ENCODE peak calls at places on chromosomes 3 and 15, in five cellular contexts. H is foreskin fibroblast; B is CD8-positive, alpha-beta T cell; L is HFFc6; Z is suprapubic skin. N is an unnamed sample.

GRCh38 chr3:168061332-168061996 is 34.3 kb downstream of the GOLIM4 start:
- DNase-seq in B (no peak), L (no peak), Z (no peak), H (no peak), N (no peak)

GRCh38 chr15:35038655-35039534 is 46.2 kb downstream of the NANOGP8 start:
- DNase-seq in L (peak), Z (no peak), B (no peak), H (peak), N (peak)

GRCh38 chr15:80970658-80971057 is 19.0 kb downstream of the MESD start:
- DNase-seq in B (no peak), L (no peak), H (no peak), Z (no peak), N (no peak)

GRCh38 chr3:105367406-105368213 is 901 bp downstream of the ALCAM start:
- DNase-seq in B (peak), Z (peak), H (peak), L (peak), N (peak)

GRCh38 chr3:113906568-113907140 is 41.2 kb upstream of the ZDHHC23 start:
- DNase-seq in Z (no peak), L (no peak), B (no peak), H (no peak), N (no peak)

GRCh38 chr15:75727851-75728715 is 15.4 kb upstream of the CSPG4 start:
- DNase-seq in L (no peak), Z (no peak), B (peak), H (peak), N (no peak)

GRCh38 chr3:79041621-79042020 is 726.2 kb downstream of the ROBO1 start:
- DNase-seq in L (no peak), B (no peak), H (no peak), Z (no peak), N (no peak)

GRCh38 chr3:119380697-119381096 is 82.7 kb downstream of the TMEM39A start:
- DNase-seq in Z (no peak), H (no peak), B (no peak), L (no peak), N (no peak)

GRCh38 chr3:115380883-115381572 is 233.9 kb upstream of the ZBTB20 start:
- DNase-seq in H (no peak), Z (no peak), B (no peak), L (no peak), N (no peak)

GRCh38 chr3:195802795-195803194 is 8.9 kb downstream of the MUC4 start:
- DNase-seq in H (no peak), B (no peak), L (no peak), Z (no peak), N (no peak)

GRCh38 chr15:68208641-68209240 is 3.6 kb upstream of the CALML4 start:
- DNase-seq in H (no peak), Z (no peak), B (no peak), L (no peak), N (no peak)

GRCh38 chr15:68206711-68207151 is 1.6 kb upstream of the CALML4 start:
- DNase-seq in B (no peak), L (no peak), H (no peak), Z (no peak), N (no peak)

GRCh38 chr15:68205949-68206539 is 912 bp upstream of the CALML4 start:
- DNase-seq in B (no peak), L (no peak), Z (no peak), H (no peak), N (peak)

GRCh38 chr15:68208136-68208535 is 3.0 kb upstream of the CALML4 start:
- DNase-seq in B (no peak), L (no peak), Z (no peak), H (no peak), N (no peak)

GRCh38 chr15:68207176-68207935 is 2.2 kb upstream of the CALML4 start:
- DNase-seq in B (no peak), L (no peak), Z (no peak), H (no peak), N (no peak)
- TF ChIP-seq CTCF in B (no peak), L (no peak), Z (no peak), H (no peak), N (no peak)

DNA sequence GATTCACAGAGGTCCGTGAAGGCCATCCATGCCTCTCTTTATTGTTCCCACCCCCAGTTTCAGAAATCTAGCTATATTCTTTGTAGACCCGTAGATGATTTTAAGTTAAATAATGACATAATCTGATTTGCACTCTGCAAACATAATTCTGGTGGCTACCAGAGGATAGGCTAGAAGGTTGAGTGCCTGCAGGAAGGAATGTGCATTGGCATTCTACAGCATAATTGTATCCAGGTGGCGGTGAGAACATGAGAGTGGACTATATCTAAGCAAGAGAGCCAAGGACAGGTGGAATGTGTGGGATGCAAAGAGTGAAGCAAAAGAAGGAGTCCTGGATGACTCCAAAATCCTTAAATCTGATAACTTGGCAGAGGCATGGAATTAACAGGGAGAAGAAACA is 298.5 kb upstream of the MME start:
- DNase-seq in Z (no peak), B (no peak), H (no peak), L (no peak), N (no peak)
- TF ChIP-seq CTCF in Z (no peak), B (no peak), H (no peak), L (no peak), N (no peak)

DNA sequence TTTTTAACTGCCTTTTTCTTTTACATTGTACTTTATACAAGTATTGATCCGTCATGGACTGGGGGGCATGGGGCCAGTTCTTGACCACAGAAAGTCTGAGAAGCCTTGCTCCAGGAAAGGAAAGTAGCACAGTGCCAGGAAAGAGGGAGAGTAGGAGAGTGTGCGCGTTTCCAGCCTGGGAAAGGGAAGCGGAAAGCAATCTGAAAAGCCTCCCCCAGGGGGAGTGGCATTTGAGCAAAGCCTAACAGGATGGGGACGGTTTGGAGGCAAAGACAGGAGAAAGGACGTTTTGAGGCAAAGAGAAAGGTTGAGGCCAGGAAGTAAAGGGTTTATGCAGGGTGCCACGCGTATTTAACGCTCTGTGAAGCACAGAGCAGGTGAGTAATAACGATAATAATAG is 116.9 kb downstream of the RORA start:
- DNase-seq in B (no peak), L (no peak), Z (no peak), H (no peak), N (no peak)
- TF ChIP-seq CTCF in B (no peak), L (no peak), Z (no peak), H (no peak), N (no peak)

GRCh38 chr3:109731639-109732473 is 394.5 kb upstream of the DPPA4 start:
- DNase-seq in Z (no peak), H (peak), B (peak), L (peak), N (peak)
- TF ChIP-seq CTCF in Z (peak), H (peak), B (peak), L (peak), N (peak)

GRCh38 chr15:49606594-49606993 is 14.0 kb downstream of the FAM227B start:
- DNase-seq in L (no peak), B (no peak), Z (no peak), H (no peak), N (no peak)
- TF ChIP-seq CTCF in L (peak), B (no peak), Z (no peak), H (peak), N (no peak)

GRCh38 chr3:194204036-194204792 is 68.3 kb downstream of the HES1 start:
- DNase-seq in H (no peak), B (no peak), Z (no peak), L (no peak), N (no peak)
- TF ChIP-seq CTCF in H (no peak), B (no peak), Z (no peak), L (no peak), N (no peak)

DNA sequence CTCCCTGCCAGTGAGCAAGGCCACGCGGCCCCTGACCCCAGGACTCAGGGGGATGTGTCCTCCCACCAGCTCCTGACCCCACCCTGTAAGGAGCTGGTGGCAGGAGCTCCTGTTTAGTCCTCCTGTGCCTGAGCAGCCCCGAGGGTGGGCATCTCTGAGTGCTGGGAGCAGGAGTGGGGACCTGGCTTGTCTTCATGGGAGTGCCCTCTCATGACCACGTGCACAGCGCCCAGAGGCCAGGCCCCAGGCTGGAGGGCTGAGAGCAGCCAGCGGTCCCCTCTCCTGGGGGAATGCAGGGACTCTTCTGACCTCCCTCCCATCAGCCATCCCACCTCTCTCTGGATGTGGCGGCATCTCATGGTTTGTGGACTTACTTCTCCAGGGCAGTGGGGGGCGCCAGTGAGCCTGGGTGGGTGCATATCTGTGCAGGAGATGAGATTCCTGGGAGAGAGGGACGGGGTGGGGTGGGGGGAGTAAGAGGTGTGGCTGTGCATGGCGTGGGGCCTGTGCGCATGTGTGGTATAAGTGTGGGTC is 205.6 kb downstream of the TBC1D2B start:
- DNase-seq in H (no peak), L (no peak), Z (no peak), B (no peak), N (no peak)
- TF ChIP-seq CTCF in H (peak), L (peak), Z (no peak), B (no peak), N (no peak)

GRCh38 chr3:10770981-10771380 is 45.0 kb upstream of the SLC6A11 start:
- DNase-seq in Z (no peak), H (no peak), B (no peak), L (no peak), N (no peak)

GRCh38 chr3:10771486-10772225 is 44.4 kb upstream of the SLC6A11 start:
- DNase-seq in B (no peak), Z (no peak), H (no peak), L (no peak), N (no peak)

GRCh38 chr3:10774129-10774670 is 41.8 kb upstream of the SLC6A11 start:
- DNase-seq in H (no peak), L (no peak), B (no peak), Z (no peak), N (no peak)

GRCh38 chr3:10770547-10770946 is 45.5 kb upstream of the SLC6A11 start:
- DNase-seq in H (no peak), Z (no peak), L (no peak), B (no peak), N (no peak)

DNA sequence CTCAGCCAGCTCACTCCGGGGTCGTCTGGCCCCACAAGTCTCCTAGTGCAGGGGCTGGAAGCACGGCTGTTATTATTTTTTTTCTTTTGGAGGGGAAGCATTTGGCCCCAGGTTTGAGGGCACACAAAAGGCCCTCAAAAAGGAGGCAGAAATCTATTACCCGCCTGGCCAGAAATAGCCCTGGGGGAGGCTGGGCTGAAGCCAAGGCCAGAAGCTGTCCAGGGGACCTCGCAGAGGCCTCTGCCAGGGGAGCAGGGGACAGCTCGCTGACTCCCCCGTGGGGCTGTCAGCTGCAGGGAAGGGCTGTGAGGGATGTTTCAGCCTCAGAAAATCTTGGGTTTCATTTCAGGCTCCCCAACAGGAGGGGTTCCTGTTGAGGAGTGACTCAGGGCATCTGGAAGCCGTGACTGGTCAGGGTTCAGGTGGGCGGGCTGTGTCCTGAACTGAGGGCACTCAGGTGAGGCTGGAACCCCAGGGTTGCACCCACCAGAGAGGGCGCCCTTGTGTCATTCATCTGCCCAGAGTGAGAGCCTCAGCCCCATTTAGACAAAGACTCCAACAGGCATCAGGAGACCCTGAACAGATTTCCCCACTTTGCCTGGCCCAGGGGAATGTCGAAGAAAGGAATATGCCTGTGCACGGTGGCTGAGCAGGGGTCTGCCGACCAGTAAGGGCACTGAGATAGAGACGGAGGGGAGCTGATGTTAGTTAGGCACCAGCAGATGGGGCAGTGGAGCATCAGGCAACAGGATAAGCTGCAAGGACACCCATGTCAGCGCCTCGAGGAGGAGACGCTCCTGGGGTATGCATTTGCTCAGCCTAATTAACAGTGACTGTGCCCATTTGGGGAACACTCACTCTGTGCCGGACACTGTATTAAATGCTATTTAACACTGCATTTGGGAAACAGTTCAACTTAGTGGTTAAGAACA is 43.5 kb upstream of the SLC6A11 start:
- DNase-seq in H (no peak), B (no peak), Z (no peak), L (no peak), N (no peak)
- TF ChIP-seq CTCF in H (peak), B (no peak), Z (no peak), L (peak), N (peak)

N was measured in HL-60.